ENCODE peak calls at places on chromosomes 5 and 9, in six cellular contexts. One of them, this sample, is unnamed.
A peak's percentile ranks its signal among the peaks of the same experiment; 100 is the strongest.

GRCh38 chr9:114310471-114311450 is 12.1 kb upstream of the ORM1 start:
- DNase-seq in stimulated activated CD8-positive, alpha-beta memory T cell treated with anti-CD3 and anti-CD28 coated beads, Interleukin-2, amount 100 ng/mL, for 1 hour: no peak
- DNase-seq in body of pancreas: no peak
- DNase-seq in uterus: no peak
- DNase-seq in NCI-H1105 treated with DMSO at 0.1 percent for 48 hours: no peak
- DNase-seq in NCI-H1092: no peak
- DNase-seq in this sample: no peak

GRCh38 chr9:115941561-115942315 is 211.9 kb upstream of the PAPPA start:
- DNase-seq in stimulated activated CD8-positive, alpha-beta memory T cell treated with anti-CD3 and anti-CD28 coated beads, Interleukin-2, amount 100 ng/mL, for 1 hour: no peak
- DNase-seq in body of pancreas: no peak
- DNase-seq in NCI-H1105 treated with DMSO at 0.1 percent for 48 hours: no peak
- DNase-seq in uterus: no peak
- DNase-seq in NCI-H1092: no peak
- DNase-seq in this sample: no peak

GRCh38 chr9:121278535-121279169 is 10.7 kb downstream of the GSN start:
- DNase-seq in NCI-H1105 treated with DMSO at 0.1 percent for 48 hours: peak; percentile 6
- DNase-seq in NCI-H1092: no peak
- DNase-seq in body of pancreas: peak; percentile 68
- DNase-seq in uterus: peak; percentile 78
- DNase-seq in stimulated activated CD8-positive, alpha-beta memory T cell treated with anti-CD3 and anti-CD28 coated beads, Interleukin-2, amount 100 ng/mL, for 1 hour: no peak
- DNase-seq in this sample: no peak

GRCh38 chr5:12683249-12683648 is 779.0 kb upstream of the CTNND2 start:
- DNase-seq in uterus: no peak
- DNase-seq in NCI-H1105 treated with DMSO at 0.1 percent for 48 hours: no peak
- DNase-seq in stimulated activated CD8-positive, alpha-beta memory T cell treated with anti-CD3 and anti-CD28 coated beads, Interleukin-2, amount 100 ng/mL, for 1 hour: no peak
- DNase-seq in body of pancreas: no peak
- DNase-seq in NCI-H1092: no peak
- DNase-seq in this sample: no peak

GRCh38 chr5:38598994-38599611 is 42.7 kb upstream of the LIFR start:
- DNase-seq in NCI-H1105 treated with DMSO at 0.1 percent for 48 hours: no peak
- DNase-seq in stimulated activated CD8-positive, alpha-beta memory T cell treated with anti-CD3 and anti-CD28 coated beads, Interleukin-2, amount 100 ng/mL, for 1 hour: no peak
- DNase-seq in NCI-H1092: no peak
- DNase-seq in uterus: no peak
- DNase-seq in body of pancreas: no peak
- DNase-seq in this sample: no peak

GRCh38 chr5:180072556-180072955 is 997 bp upstream of the RNF130 start:
- DNase-seq in NCI-H1092: no peak
- DNase-seq in body of pancreas: no peak
- DNase-seq in NCI-H1105 treated with DMSO at 0.1 percent for 48 hours: no peak
- DNase-seq in stimulated activated CD8-positive, alpha-beta memory T cell treated with anti-CD3 and anti-CD28 coated beads, Interleukin-2, amount 100 ng/mL, for 1 hour: no peak
- DNase-seq in uterus: no peak
- DNase-seq in this sample: no peak

GRCh38 chr9:70324963-70325362 is 66.2 kb downstream of the SMC5 start:
- DNase-seq in body of pancreas: no peak
- DNase-seq in stimulated activated CD8-positive, alpha-beta memory T cell treated with anti-CD3 and anti-CD28 coated beads, Interleukin-2, amount 100 ng/mL, for 1 hour: no peak
- DNase-seq in NCI-H1105 treated with DMSO at 0.1 percent for 48 hours: no peak
- DNase-seq in NCI-H1092: no peak
- DNase-seq in uterus: no peak
- DNase-seq in this sample: no peak

GRCh38 chr9:127399736-127400269 is 2.8 kb downstream of the SLC2A8 start:
- DNase-seq in stimulated activated CD8-positive, alpha-beta memory T cell treated with anti-CD3 and anti-CD28 coated beads, Interleukin-2, amount 100 ng/mL, for 1 hour: no peak
- DNase-seq in NCI-H1105 treated with DMSO at 0.1 percent for 48 hours: no peak
- DNase-seq in uterus: no peak
- DNase-seq in NCI-H1092: no peak
- DNase-seq in body of pancreas: no peak
- DNase-seq in this sample: no peak

GRCh38 chr5:167652690-167653089 is 638.8 kb upstream of the WWC1 start:
- DNase-seq in uterus: no peak
- DNase-seq in NCI-H1105 treated with DMSO at 0.1 percent for 48 hours: no peak
- DNase-seq in stimulated activated CD8-positive, alpha-beta memory T cell treated with anti-CD3 and anti-CD28 coated beads, Interleukin-2, amount 100 ng/mL, for 1 hour: no peak
- DNase-seq in NCI-H1092: no peak
- DNase-seq in body of pancreas: no peak
- DNase-seq in this sample: no peak

GRCh38 chr9:22354699-22355384 is 91.8 kb upstream of the DMRTA1 start:
- DNase-seq in NCI-H1092: no peak
- DNase-seq in NCI-H1105 treated with DMSO at 0.1 percent for 48 hours: no peak
- DNase-seq in body of pancreas: no peak
- DNase-seq in uterus: no peak
- DNase-seq in stimulated activated CD8-positive, alpha-beta memory T cell treated with anti-CD3 and anti-CD28 coated beads, Interleukin-2, amount 100 ng/mL, for 1 hour: no peak
- DNase-seq in this sample: no peak

GRCh38 chr5:180304431-180305375 is 12.8 kb upstream of the MAPK9 start:
- DNase-seq in NCI-H1105 treated with DMSO at 0.1 percent for 48 hours: no peak
- DNase-seq in body of pancreas: no peak
- DNase-seq in NCI-H1092: no peak
- DNase-seq in uterus: no peak
- DNase-seq in stimulated activated CD8-positive, alpha-beta memory T cell treated with anti-CD3 and anti-CD28 coated beads, Interleukin-2, amount 100 ng/mL, for 1 hour: no peak
- DNase-seq in this sample: no peak

GRCh38 chr5:65803699-65804426 is 81.9 kb downstream of the NLN start:
- DNase-seq in stimulated activated CD8-positive, alpha-beta memory T cell treated with anti-CD3 and anti-CD28 coated beads, Interleukin-2, amount 100 ng/mL, for 1 hour: no peak
- DNase-seq in uterus: no peak
- DNase-seq in NCI-H1105 treated with DMSO at 0.1 percent for 48 hours: no peak
- DNase-seq in NCI-H1092: no peak
- DNase-seq in body of pancreas: no peak
- DNase-seq in this sample: no peak

GRCh38 chr5:36251218-36251617 is 9.5 kb upstream of the NADK2 start:
- DNase-seq in stimulated activated CD8-positive, alpha-beta memory T cell treated with anti-CD3 and anti-CD28 coated beads, Interleukin-2, amount 100 ng/mL, for 1 hour: no peak
- DNase-seq in NCI-H1092: no peak
- DNase-seq in NCI-H1105 treated with DMSO at 0.1 percent for 48 hours: no peak
- DNase-seq in body of pancreas: no peak
- DNase-seq in uterus: no peak
- DNase-seq in this sample: no peak

GRCh38 chr5:149840226-149840825 is 104.3 kb downstream of the PDE6A start:
- DNase-seq in NCI-H1105 treated with DMSO at 0.1 percent for 48 hours: no peak
- DNase-seq in NCI-H1092: no peak
- DNase-seq in stimulated activated CD8-positive, alpha-beta memory T cell treated with anti-CD3 and anti-CD28 coated beads, Interleukin-2, amount 100 ng/mL, for 1 hour: no peak
- DNase-seq in body of pancreas: no peak
- DNase-seq in uterus: no peak
- DNase-seq in this sample: no peak

GRCh38 chr5:159184858-159185381 is 24.4 kb downstream of the RNF145 start:
- DNase-seq in body of pancreas: no peak
- DNase-seq in uterus: no peak
- DNase-seq in NCI-H1105 treated with DMSO at 0.1 percent for 48 hours: no peak
- DNase-seq in stimulated activated CD8-positive, alpha-beta memory T cell treated with anti-CD3 and anti-CD28 coated beads, Interleukin-2, amount 100 ng/mL, for 1 hour: no peak
- DNase-seq in NCI-H1092: no peak
- DNase-seq in this sample: no peak

GRCh38 chr5:146409081-146409671 is 38.0 kb upstream of the TCERG1 start:
- DNase-seq in stimulated activated CD8-positive, alpha-beta memory T cell treated with anti-CD3 and anti-CD28 coated beads, Interleukin-2, amount 100 ng/mL, for 1 hour: no peak
- DNase-seq in body of pancreas: no peak
- DNase-seq in NCI-H1105 treated with DMSO at 0.1 percent for 48 hours: no peak
- DNase-seq in uterus: no peak
- DNase-seq in NCI-H1092: no peak
- DNase-seq in this sample: no peak

GRCh38 chr5:169944115-169944514 is 36.2 kb downstream of the INSYN2B start:
- DNase-seq in body of pancreas: no peak
- DNase-seq in uterus: no peak
- DNase-seq in NCI-H1092: no peak
- DNase-seq in NCI-H1105 treated with DMSO at 0.1 percent for 48 hours: no peak
- DNase-seq in stimulated activated CD8-positive, alpha-beta memory T cell treated with anti-CD3 and anti-CD28 coated beads, Interleukin-2, amount 100 ng/mL, for 1 hour: no peak
- DNase-seq in this sample: peak; percentile 15

GRCh38 chr5:114346171-114346570 is 15.7 kb upstream of the KCNN2 start:
- DNase-seq in stimulated activated CD8-positive, alpha-beta memory T cell treated with anti-CD3 and anti-CD28 coated beads, Interleukin-2, amount 100 ng/mL, for 1 hour: no peak
- DNase-seq in body of pancreas: no peak
- DNase-seq in NCI-H1092: no peak
- DNase-seq in uterus: no peak
- DNase-seq in NCI-H1105 treated with DMSO at 0.1 percent for 48 hours: no peak
- DNase-seq in this sample: no peak

GRCh38 chr5:41925555-41925946 is 470 bp downstream of the FBXO4 start:
- DNase-seq in body of pancreas: peak; percentile 41
- DNase-seq in NCI-H1105 treated with DMSO at 0.1 percent for 48 hours: peak; percentile 33
- DNase-seq in NCI-H1092: peak; percentile 22
- DNase-seq in uterus: peak; percentile 39
- DNase-seq in stimulated activated CD8-positive, alpha-beta memory T cell treated with anti-CD3 and anti-CD28 coated beads, Interleukin-2, amount 100 ng/mL, for 1 hour: peak; percentile 3
- DNase-seq in this sample: peak; percentile 29

GRCh38 chr9:131943397-131943796 is 136.3 kb downstream of the MED27 start:
- DNase-seq in uterus: no peak
- DNase-seq in body of pancreas: peak; percentile 20
- DNase-seq in NCI-H1092: no peak
- DNase-seq in NCI-H1105 treated with DMSO at 0.1 percent for 48 hours: no peak
- DNase-seq in stimulated activated CD8-positive, alpha-beta memory T cell treated with anti-CD3 and anti-CD28 coated beads, Interleukin-2, amount 100 ng/mL, for 1 hour: no peak
- DNase-seq in this sample: no peak

GRCh38 chr9:91101598-91102168 is 260.0 kb downstream of the AUH start:
- DNase-seq in body of pancreas: peak; percentile 18
- DNase-seq in NCI-H1092: no peak
- DNase-seq in uterus: no peak
- DNase-seq in stimulated activated CD8-positive, alpha-beta memory T cell treated with anti-CD3 and anti-CD28 coated beads, Interleukin-2, amount 100 ng/mL, for 1 hour: peak; percentile 46
- DNase-seq in NCI-H1105 treated with DMSO at 0.1 percent for 48 hours: no peak
- DNase-seq in this sample: no peak

GRCh38 chr5:169429044-169429443 is 128.1 kb upstream of the SLIT3 start:
- DNase-seq in body of pancreas: no peak
- DNase-seq in NCI-H1092: no peak
- DNase-seq in stimulated activated CD8-positive, alpha-beta memory T cell treated with anti-CD3 and anti-CD28 coated beads, Interleukin-2, amount 100 ng/mL, for 1 hour: no peak
- DNase-seq in NCI-H1105 treated with DMSO at 0.1 percent for 48 hours: no peak
- DNase-seq in uterus: no peak
- DNase-seq in this sample: peak; percentile 28

GRCh38 chr9:95506692-95507455 is 9.9 kb downstream of the PTCH1 start:
- DNase-seq in NCI-H1092: no peak
- DNase-seq in uterus: peak; percentile 51
- DNase-seq in body of pancreas: peak; percentile 71
- DNase-seq in stimulated activated CD8-positive, alpha-beta memory T cell treated with anti-CD3 and anti-CD28 coated beads, Interleukin-2, amount 100 ng/mL, for 1 hour: peak; percentile 28
- DNase-seq in NCI-H1105 treated with DMSO at 0.1 percent for 48 hours: peak; percentile 65
- DNase-seq in this sample: peak; percentile 42

GRCh38 chr9:121187681-121188305 is 13.9 kb downstream of the RAB14 start:
- DNase-seq in NCI-H1105 treated with DMSO at 0.1 percent for 48 hours: no peak
- DNase-seq in body of pancreas: no peak
- DNase-seq in uterus: no peak
- DNase-seq in NCI-H1092: no peak
- DNase-seq in stimulated activated CD8-positive, alpha-beta memory T cell treated with anti-CD3 and anti-CD28 coated beads, Interleukin-2, amount 100 ng/mL, for 1 hour: no peak
- DNase-seq in this sample: no peak

GRCh38 chr9:113150670-113151591 is at the start of gene SLC31A2:
- DNase-seq in NCI-H1105 treated with DMSO at 0.1 percent for 48 hours: peak; percentile 85
- DNase-seq in uterus: peak; percentile 84
- DNase-seq in body of pancreas: peak; percentile 93
- DNase-seq in NCI-H1092: peak; percentile 82
- DNase-seq in stimulated activated CD8-positive, alpha-beta memory T cell treated with anti-CD3 and anti-CD28 coated beads, Interleukin-2, amount 100 ng/mL, for 1 hour: peak; percentile 72
- DNase-seq in this sample: peak; percentile 93

GRCh38 chr9:13279284-13280162 is at the start of gene MPDZ:
- DNase-seq in uterus: peak; percentile 71
- DNase-seq in stimulated activated CD8-positive, alpha-beta memory T cell treated with anti-CD3 and anti-CD28 coated beads, Interleukin-2, amount 100 ng/mL, for 1 hour: no peak
- DNase-seq in body of pancreas: peak; percentile 76
- DNase-seq in NCI-H1092: peak; percentile 71
- DNase-seq in NCI-H1105 treated with DMSO at 0.1 percent for 48 hours: peak; percentile 72
- DNase-seq in this sample: peak; percentile 76

GRCh38 chr5:95901676-95902646 is 59.7 kb downstream of the ELL2 start:
- DNase-seq in stimulated activated CD8-positive, alpha-beta memory T cell treated with anti-CD3 and anti-CD28 coated beads, Interleukin-2, amount 100 ng/mL, for 1 hour: no peak
- DNase-seq in NCI-H1092: no peak
- DNase-seq in uterus: no peak
- DNase-seq in NCI-H1105 treated with DMSO at 0.1 percent for 48 hours: no peak
- DNase-seq in body of pancreas: no peak
- DNase-seq in this sample: no peak

GRCh38 chr9:110996436-110997224 is 41.6 kb downstream of the LPAR1 start:
- DNase-seq in uterus: peak; percentile 29
- DNase-seq in body of pancreas: peak; percentile 28
- DNase-seq in NCI-H1105 treated with DMSO at 0.1 percent for 48 hours: no peak
- DNase-seq in stimulated activated CD8-positive, alpha-beta memory T cell treated with anti-CD3 and anti-CD28 coated beads, Interleukin-2, amount 100 ng/mL, for 1 hour: no peak
- DNase-seq in NCI-H1092: no peak
- DNase-seq in this sample: no peak

GRCh38 chr9:89278997-89279739 is 31.8 kb upstream of the CKS2 start:
- DNase-seq in NCI-H1105 treated with DMSO at 0.1 percent for 48 hours: peak; percentile 36
- DNase-seq in stimulated activated CD8-positive, alpha-beta memory T cell treated with anti-CD3 and anti-CD28 coated beads, Interleukin-2, amount 100 ng/mL, for 1 hour: no peak
- DNase-seq in body of pancreas: peak; percentile 12
- DNase-seq in NCI-H1092: no peak
- DNase-seq in uterus: no peak
- DNase-seq in this sample: no peak

GRCh38 chr5:142421625-142422397 is 97.0 kb upstream of the SPRY4 start:
- DNase-seq in NCI-H1092: no peak
- DNase-seq in NCI-H1105 treated with DMSO at 0.1 percent for 48 hours: no peak
- DNase-seq in stimulated activated CD8-positive, alpha-beta memory T cell treated with anti-CD3 and anti-CD28 coated beads, Interleukin-2, amount 100 ng/mL, for 1 hour: no peak
- DNase-seq in body of pancreas: no peak
- DNase-seq in uterus: no peak
- DNase-seq in this sample: no peak

GRCh38 chr9:89975024-89975423 is 370.2 kb downstream of the GADD45G start:
- DNase-seq in uterus: no peak
- DNase-seq in NCI-H1092: no peak
- DNase-seq in NCI-H1105 treated with DMSO at 0.1 percent for 48 hours: no peak
- DNase-seq in stimulated activated CD8-positive, alpha-beta memory T cell treated with anti-CD3 and anti-CD28 coated beads, Interleukin-2, amount 100 ng/mL, for 1 hour: no peak
- DNase-seq in body of pancreas: no peak
- DNase-seq in this sample: no peak

GRCh38 chr9:34577635-34578240 is 11.8 kb downstream of the CNTFR start:
- DNase-seq in body of pancreas: no peak
- DNase-seq in NCI-H1105 treated with DMSO at 0.1 percent for 48 hours: no peak
- DNase-seq in stimulated activated CD8-positive, alpha-beta memory T cell treated with anti-CD3 and anti-CD28 coated beads, Interleukin-2, amount 100 ng/mL, for 1 hour: no peak
- DNase-seq in uterus: no peak
- DNase-seq in NCI-H1092: peak; percentile 45
- DNase-seq in this sample: no peak

GRCh38 chr5:72517961-72518690 is 10.9 kb upstream of the ZNF366 start:
- DNase-seq in body of pancreas: peak; percentile 39
- DNase-seq in NCI-H1092: no peak
- DNase-seq in stimulated activated CD8-positive, alpha-beta memory T cell treated with anti-CD3 and anti-CD28 coated beads, Interleukin-2, amount 100 ng/mL, for 1 hour: no peak
- DNase-seq in uterus: no peak
- DNase-seq in NCI-H1105 treated with DMSO at 0.1 percent for 48 hours: no peak
- DNase-seq in this sample: peak; percentile 68

GRCh38 chr9:26310294-26310693 is 582.3 kb downstream of the CAAP1 start:
- DNase-seq in NCI-H1092: no peak
- DNase-seq in NCI-H1105 treated with DMSO at 0.1 percent for 48 hours: no peak
- DNase-seq in uterus: no peak
- DNase-seq in body of pancreas: no peak
- DNase-seq in stimulated activated CD8-positive, alpha-beta memory T cell treated with anti-CD3 and anti-CD28 coated beads, Interleukin-2, amount 100 ng/mL, for 1 hour: no peak
- DNase-seq in this sample: no peak

GRCh38 chr9:111851536-111851935 is 45.1 kb upstream of the UGCG start:
- DNase-seq in body of pancreas: no peak
- DNase-seq in uterus: no peak
- DNase-seq in NCI-H1105 treated with DMSO at 0.1 percent for 48 hours: no peak
- DNase-seq in NCI-H1092: no peak
- DNase-seq in stimulated activated CD8-positive, alpha-beta memory T cell treated with anti-CD3 and anti-CD28 coated beads, Interleukin-2, amount 100 ng/mL, for 1 hour: no peak
- DNase-seq in this sample: no peak